ENCODE peak calls at places on chromosomes 13 and 19, in ten cellular contexts. O is activated T-helper 2 cell treated with anti-CD3 and anti-CD28 coated beads, Interferon-gamma antibody, Interleukin-2, Interleukin-4, amounts not matched to agents 10 μg/mL and 5 μg/mL and 100 μg/mL, durations not matched to agents 14 hours and 24 hours and 36 hours; G is endothelial cell; Q is IMR-90; X is kidney glomerular epithelial cell; W is ACHN; D is left cardiac atrium; H is hypothalamus; Y is EL; N is activated naive CD4-positive, alpha-beta T cell treated with Interleukin-2 at 50 U/mL for 16 hours. C is an unnamed sample.

GRCh38 chr13:39039033-39039432 is 777 bp downstream of the NHLRC3 start:
- DNase-seq in O (no peak), G (no peak), Q (no peak), X (no peak), W (no peak), D (no peak), H (no peak), Y (no peak), N (no peak), C (peak; percentile 41)

GRCh38 chr19:52094526-52094925 is 1.0 kb downstream of the ZNF841 start:
- DNase-seq in O (no peak), G (no peak), Q (no peak), X (no peak), W (no peak), D (no peak), H (no peak), Y (peak; percentile 15), N (no peak), C (peak; percentile 15)

GRCh38 chr13:61138857-61139256 is 276.8 kb downstream of the PCDH20 start:
- DNase-seq in O (no peak), G (no peak), Q (no peak), X (no peak), W (no peak), D (no peak), H (no peak), Y (no peak), N (no peak), C (no peak)

GRCh38 chr13:49060698-49061387 is 85.1 kb downstream of the FNDC3A start:
- DNase-seq in O (no peak), G (no peak), Q (peak; percentile 20), X (no peak), W (no peak), D (no peak), H (no peak), Y (peak; percentile 66), N (no peak), C (peak; percentile 16)

GRCh38 chr13:39051157-39051556 is 12.9 kb downstream of the NHLRC3 start:
- DNase-seq in O (no peak), G (no peak), Q (peak; percentile 50), X (peak; percentile 7), W (peak; percentile 52), D (no peak), H (no peak), Y (peak; percentile 28), N (no peak), C (peak; percentile 79)

GRCh38 chr19:37902668-37903067 is 3.7 kb downstream of the WDR87 start:
- DNase-seq in O (peak; percentile 62), G (peak; percentile 87), Q (peak; percentile 70), X (peak; percentile 27), W (peak; percentile 75), D (peak; percentile 80), H (peak; percentile 73), Y (peak; percentile 72), N (peak; percentile 82), C (peak; percentile 71)

GRCh38 chr13:93951153-93951552 is 528.3 kb downstream of the DCT start:
- DNase-seq in O (no peak), G (no peak), Q (peak; percentile 26), X (no peak), W (peak; percentile 20), D (no peak), H (no peak), Y (no peak), N (no peak), C (peak; percentile 18)

GRCh38 chr13:111322916-111323331 is 2.5 kb downstream of the TEX29 start:
- DNase-seq in O (no peak), G (no peak), Q (no peak), X (no peak), W (no peak), D (no peak), H (no peak), Y (no peak), N (no peak), C (no peak)

GRCh38 chr19:13118424-13119193 is 545 bp downstream of the NACC1 start:
- DNase-seq in O (peak; percentile 39), G (peak; percentile 58), Q (peak; percentile 31), X (peak; percentile 18), W (peak; percentile 43), D (peak; percentile 59), H (no peak), Y (peak; percentile 66), N (peak; percentile 38), C (peak; percentile 40)

GRCh38 chr19:808176-808741 is 11.0 kb downstream of the PTBP1 start:
- DNase-seq in O (no peak), G (no peak), Q (no peak), X (no peak), W (no peak), D (peak; percentile 21), H (no peak), Y (no peak), N (no peak), C (no peak)

GRCh38 chr13:73142091-73142490 is 83.3 kb downstream of the KLF5 start:
- DNase-seq in O (no peak), G (no peak), Q (no peak), X (no peak), W (no peak), D (no peak), H (no peak), Y (no peak), N (no peak), C (no peak)

GRCh38 chr19:16637535-16637934 is 9.5 kb upstream of the MED26 start:
- DNase-seq in O (no peak), G (no peak), Q (peak; percentile 27), X (no peak), W (no peak), D (no peak), H (no peak), Y (no peak), N (no peak), C (no peak)

GRCh38 chr19:23262892-23263291 is 12.7 kb upstream of the ZNF724 start:
- DNase-seq in O (no peak), G (no peak), Q (no peak), X (no peak), W (no peak), D (no peak), H (no peak), Y (no peak), N (no peak), C (no peak)

GRCh38 chr19:19418548-19419260 is 13.2 kb downstream of the GATAD2A start:
- DNase-seq in O (no peak), G (no peak), Q (no peak), X (no peak), W (no peak), D (no peak), H (no peak), Y (no peak), N (no peak), C (no peak)

GRCh38 chr13:32316030-32316344 is 679 bp downstream of the BRCA2 start:
- DNase-seq in O (no peak), G (no peak), Q (no peak), X (no peak), W (no peak), D (no peak), H (no peak), Y (no peak), N (no peak), C (no peak)